ENCODE peak calls at places on chromosomes 3 and 15, in seven cellular contexts. Y, D, C, B, R, L and P are unnamed samples.
A peak's percentile ranks its signal among the peaks of the same experiment; 100 is the strongest.

GRCh38 chr3:107981471-107982111 is 109.2 kb downstream of the CD47 start:
- DNase-seq in L (no peak), C (no peak), B (peak; percentile 55), D (peak; percentile 45), R (no peak), Y (peak; percentile 17), P (no peak)

GRCh38 chr15:101027273-101027901 is 108.2 kb downstream of the LRRK1 start:
- DNase-seq in L (no peak), C (peak; percentile 41), R (no peak), Y (no peak), B (peak; percentile 27), D (peak; percentile 14), P (peak; percentile 25)

GRCh38 chr15:85533949-85534543 is 153.6 kb downstream of the AKAP13 start:
- DNase-seq in D (no peak), L (no peak), Y (no peak), C (no peak), R (no peak), B (no peak), P (no peak)

GRCh38 chr3:178436773-178437172 is 99.5 kb upstream of the KCNMB2 start:
- DNase-seq in Y (no peak), D (no peak), B (no peak), C (no peak), L (no peak), R (peak; percentile 73), P (no peak)

GRCh38 chr3:73365756-73366397 is 258.9 kb downstream of the PDZRN3 start:
- DNase-seq in C (no peak), Y (peak; percentile 48), L (peak; percentile 45), B (peak; percentile 87), D (peak; percentile 35), R (peak; percentile 73), P (no peak)

GRCh38 chr3:140216249-140216648 is 281.3 kb downstream of the CLSTN2 start:
- DNase-seq in B (no peak), C (no peak), R (no peak), L (no peak), D (no peak), Y (peak; percentile 19), P (no peak)

GRCh38 chr3:37348736-37349396 is 174.5 kb upstream of the LRRFIP2 start:
- DNase-seq in R (no peak), D (no peak), L (no peak), B (no peak), C (no peak), Y (no peak), P (no peak)

GRCh38 chr15:58401276-58401675 is 30.5 kb upstream of the LIPC start:
- DNase-seq in Y (no peak), L (no peak), D (no peak), C (no peak), B (no peak), R (no peak), P (no peak)

GRCh38 chr15:43900964-43901363 is 74.2 kb downstream of the WDR76 start:
- DNase-seq in C (no peak), D (no peak), R (no peak), B (no peak), L (no peak), Y (no peak), P (no peak)

GRCh38 chr3:161104561-161105551 is at the start of gene B3GALNT1:
- DNase-seq in Y (peak; percentile 68), C (peak; percentile 77), B (peak; percentile 68), D (peak; percentile 24), R (peak; percentile 67), L (no peak), P (peak; percentile 55)

GRCh38 chr3:194424373-194424772 is 25.3 kb upstream of the GP5 start:
- DNase-seq in R (no peak), L (no peak), B (no peak), Y (no peak), C (no peak), D (no peak), P (no peak)

GRCh38 chr3:126130981-126131750 is 47.2 kb upstream of the SLC41A3 start:
- DNase-seq in R (no peak), Y (peak; percentile 7), B (peak; percentile 29), C (peak; percentile 60), D (peak; percentile 7), L (no peak), P (peak; percentile 25)

GRCh38 chr3:135784557-135784956 is 181.0 kb upstream of the PPP2R3A start:
- DNase-seq in R (no peak), D (no peak), L (no peak), Y (no peak), B (no peak), C (no peak), P (no peak)

GRCh38 chr3:137509354-137510045 is 254.6 kb upstream of the SOX14 start:
- DNase-seq in Y (no peak), C (no peak), D (no peak), L (no peak), R (no peak), B (no peak), P (no peak)

GRCh38 chr3:57079221-57079831 is 18.9 kb downstream of the SPATA12 start:
- DNase-seq in B (peak; percentile 63), L (no peak), Y (peak; percentile 60), C (no peak), R (no peak), D (peak; percentile 65), P (peak; percentile 53)

GRCh38 chr3:149771652-149772271 is 19.5 kb upstream of the COMMD2 start:
- DNase-seq in B (peak; percentile 56), R (peak; percentile 47), D (peak; percentile 56), L (peak; percentile 17), C (no peak), Y (peak; percentile 58), P (peak; percentile 57)

GRCh38 chr3:117719316-117719926 is 1009.8 kb downstream of the TUSC7 start:
- DNase-seq in D (no peak), R (peak; percentile 57), Y (peak; percentile 11), B (no peak), L (no peak), C (no peak), P (no peak)

GRCh38 chr3:116341916-116342315 is 103.4 kb downstream of the LSAMP start:
- DNase-seq in Y (no peak), R (no peak), D (no peak), B (no peak), C (no peak), L (no peak), P (no peak)

GRCh38 chr15:59846100-59846499 is 157.0 kb upstream of the BNIP2 start:
- DNase-seq in R (no peak), L (no peak), D (no peak), C (no peak), Y (no peak), B (no peak), P (no peak)

GRCh38 chr3:139533781-139534443 is 5.6 kb downstream of the RBP1 start:
- DNase-seq in D (no peak), L (no peak), C (no peak), Y (peak; percentile 71), B (peak; percentile 60), R (peak; percentile 65), P (no peak)

GRCh38 chr3:195591220-195591619 is 7.5 kb upstream of the APOD start:
- DNase-seq in C (no peak), B (no peak), D (no peak), R (no peak), L (no peak), Y (peak; percentile 12), P (no peak)

DNA sequence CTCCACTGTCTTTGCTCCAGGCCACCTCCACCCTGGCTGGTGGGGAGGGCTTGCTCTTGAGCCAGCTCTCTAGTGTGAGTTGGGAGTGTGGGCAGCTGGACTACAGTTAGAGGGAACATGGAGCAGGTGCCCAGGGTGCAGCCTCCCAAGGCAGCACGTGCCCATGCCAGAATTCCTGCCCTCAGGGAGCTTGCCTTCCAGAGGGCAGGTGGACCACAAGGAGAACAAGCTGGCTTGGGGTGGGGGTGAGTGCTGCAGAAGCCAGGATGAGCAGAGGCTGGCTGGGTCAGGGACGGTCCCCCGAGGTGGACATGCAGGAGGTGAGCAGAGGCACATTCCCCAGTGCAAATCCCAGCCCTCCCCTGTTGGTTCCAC is 89.5 kb downstream of the VGLL4 start:
- DNase-seq in B (peak; percentile 48), C (no peak), L (no peak), D (no peak), R (no peak), Y (no peak), P (no peak)
- H3K27ac ChIP-seq in B (peak overlapping the region; percentile 96), C (peak overlapping the region; percentile 80), L (peak overlapping the region; percentile 83), D (no peak overlapping the region), R (no peak overlapping the region), Y (peak overlapping the region; percentile 36), P (peak overlapping the region; percentile 76)

DNA sequence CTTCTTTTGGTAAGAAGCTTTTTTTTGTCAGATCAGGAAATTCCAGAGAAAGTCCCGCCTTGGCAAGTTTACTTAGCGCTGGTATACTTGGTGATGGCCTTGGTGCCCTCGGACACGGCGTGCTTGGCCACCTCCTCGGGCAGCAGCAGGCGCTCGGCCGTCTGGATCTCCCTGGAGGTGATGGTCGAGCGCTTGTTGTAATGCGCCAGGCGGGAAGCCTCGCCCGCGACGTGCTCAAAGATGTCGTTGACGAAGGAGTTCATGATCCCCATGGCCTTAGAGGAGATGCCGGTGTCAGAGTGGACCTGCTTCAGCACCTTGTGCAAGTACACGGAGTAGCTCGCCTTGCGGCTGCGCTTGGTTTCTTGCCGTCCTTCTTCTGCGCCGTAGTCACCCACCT is 46.6 kb downstream of the QTRT2 start:
- DNase-seq in L (no peak), B (no peak), R (no peak), C (no peak), D (no peak), Y (no peak), P (no peak)
- H3K4me3 ChIP-seq in L (no peak overlapping the region), B (no peak overlapping the region), R (no peak overlapping the region), C (no peak overlapping the region), D (no peak overlapping the region), Y (no peak overlapping the region), P (no peak overlapping the region)

DNA sequence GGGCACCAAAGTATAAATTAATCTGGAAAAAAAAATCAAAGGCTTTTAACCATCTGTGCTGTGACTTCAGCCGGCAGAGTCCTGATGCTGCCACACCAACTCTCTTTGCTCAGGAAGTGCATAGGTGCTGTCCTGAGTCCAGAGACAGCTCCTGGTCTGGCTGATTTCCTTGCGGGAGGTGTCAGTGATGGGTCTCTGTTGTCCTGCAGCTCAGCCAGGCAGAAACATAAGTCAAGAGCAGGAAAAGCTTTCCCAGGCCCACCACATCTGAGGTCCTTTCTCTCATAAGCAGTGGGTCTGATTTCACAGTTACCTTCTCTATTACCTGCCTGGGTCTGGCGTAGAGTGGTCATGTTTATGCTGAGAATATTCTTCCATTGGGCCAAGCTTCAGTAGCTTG is 19.4 kb downstream of the CHST2 start:
- DNase-seq in R (no peak), L (no peak), Y (no peak), D (no peak), C (no peak), B (no peak), P (no peak)
- H3K27ac ChIP-seq in R (no peak overlapping the region), L (no peak overlapping the region), Y (no peak overlapping the region), D (no peak overlapping the region), C (no peak overlapping the region), B (no peak overlapping the region), P (no peak overlapping the region)

GRCh38 chr3:133038089-133038730 is at the start of gene TMEM108:
- DNase-seq in C (peak; percentile 81), B (peak; percentile 74), R (peak; percentile 70), Y (peak; percentile 84), D (peak; percentile 62), L (peak; percentile 16), P (peak; percentile 81)

GRCh38 chr3:133041524-133041829 is 3.3 kb downstream of the TMEM108 start:
- DNase-seq in B (no peak), Y (no peak), D (no peak), C (no peak), L (no peak), R (no peak), P (no peak)

GRCh38 chr3:133038731-133039398 is 674 bp downstream of the TMEM108 start:
- DNase-seq in B (peak; percentile 44), C (no peak), L (no peak), Y (peak; percentile 36), R (no peak), D (no peak), P (peak; percentile 29)

GRCh38 chr3:133040696-133041523 is 2.7 kb downstream of the TMEM108 start:
- DNase-seq in Y (peak; percentile 77), B (peak; percentile 74), R (peak; percentile 82), C (no peak), D (peak; percentile 70), L (peak; percentile 18), P (peak; percentile 75)

GRCh38 chr3:133037440-133037839 is 751 bp upstream of the TMEM108 start:
- DNase-seq in R (no peak), D (no peak), B (no peak), L (no peak), Y (peak; percentile 8), C (no peak), P (no peak)
- H3K4me3 ChIP-seq in R (no peak overlapping the region), D (peak overlapping the region; percentile 31), B (peak overlapping the region; percentile 50), L (peak overlapping the region; percentile 60), Y (no peak overlapping the region), C (peak overlapping the region; percentile 81), P (peak overlapping the region; percentile 63)